ENCODE peak calls at places on chromosomes 11 and 22, in nine cellular contexts. S is GM23338, F is HepG2, N is HCT116, O is A549, D is SK-N-SH, H is K562, V is Panc1, U is GM12878. E is an unnamed sample.

GRCh38 chr22:43206515-43207161 is 19.7 kb upstream of the TTLL12 start:
- DNase-seq in U (no peak), O (no peak), F (no peak), N (no peak), S (no peak), D (no peak), V (no peak), H (no peak), E (no peak)

GRCh38 chr11:75925785-75926164 is 110.8 kb downstream of the UVRAG start:
- DNase-seq in U (no peak), N (no peak), V (no peak), F (no peak), H (no peak), D (no peak), O (no peak), S (no peak), E (no peak)

GRCh38 chr11:76622481-76623094 is 48.0 kb downstream of the LRRC32 start:
- DNase-seq in D (no peak), H (no peak), F (no peak), O (no peak), S (no peak), N (no peak), V (no peak), U (no peak), E (no peak)

GRCh38 chr22:24134090-24134846 is 47.0 kb upstream of the SUSD2 start:
- DNase-seq in N (no peak), O (no peak), V (no peak), F (no peak), S (peak; percentile 34), D (no peak), U (no peak), H (peak; percentile 8), E (no peak)

GRCh38 chr11:105937738-105938137 is 84.3 kb downstream of the MSANTD4 start:
- DNase-seq in S (peak; percentile 44), O (no peak), H (no peak), D (no peak), U (no peak), F (no peak), V (no peak), N (peak; percentile 31), E (no peak)

GRCh38 chr22:29310863-29311339 is 4.5 kb downstream of the GAS2L1 start:
- DNase-seq in S (peak; percentile 82), F (peak; percentile 73), V (no peak), O (peak; percentile 88), D (peak; percentile 86), H (peak; percentile 89), U (no peak), N (peak; percentile 75), E (peak; percentile 86)

GRCh38 chr11:43686207-43686606 is 5.7 kb downstream of the HSD17B12 start:
- DNase-seq in F (no peak), S (no peak), D (no peak), H (no peak), O (no peak), U (no peak), N (no peak), V (no peak), E (no peak)

GRCh38 chr22:39617342-39617741 is 46.8 kb downstream of the CACNA1I start:
- DNase-seq in H (no peak), S (peak; percentile 27), V (no peak), D (peak; percentile 48), U (no peak), F (no peak), O (no peak), N (no peak), E (no peak)

GRCh38 chr22:19117111-19117512 is 5.1 kb downstream of the DGCR2 start:
- DNase-seq in H (no peak), V (no peak), U (no peak), N (no peak), S (no peak), O (no peak), D (no peak), F (no peak), E (no peak)

GRCh38 chr22:35739642-35740041 is 22.0 kb downstream of the APOL5 start:
- DNase-seq in O (peak; percentile 44), U (no peak), F (peak; percentile 18), H (no peak), N (no peak), V (no peak), D (no peak), S (peak; percentile 50), E (no peak)

GRCh38 chr11:20161923-20162322 is 1.6 kb upstream of the DBX1 start:
- DNase-seq in O (no peak), F (no peak), U (no peak), H (no peak), S (peak; percentile 37), V (no peak), N (no peak), D (peak; percentile 43), E (no peak)

GRCh38 chr11:63670738-63671321 is 346 bp downstream of the ATL3 start:
- DNase-seq in H (peak; percentile 56), N (no peak), S (peak; percentile 68), U (no peak), V (no peak), F (no peak), O (peak; percentile 65), D (peak; percentile 84), E (no peak)

GRCh38 chr11:108293229-108293628 is 70.4 kb downstream of the ATM start:
- DNase-seq in N (no peak), D (no peak), O (no peak), S (no peak), H (no peak), V (no peak), F (no peak), U (no peak), E (no peak)

GRCh38 chr11:74822187-74822586 is 73.5 kb downstream of the RNF169 start:
- DNase-seq in H (no peak), N (no peak), V (no peak), D (no peak), F (no peak), O (no peak), U (no peak), S (no peak), E (no peak)

GRCh38 chr11:76805206-76805913 is 22.2 kb downstream of the TSKU start:
- DNase-seq in O (peak; percentile 75), V (no peak), H (peak; percentile 51), S (no peak), F (no peak), N (no peak), D (no peak), U (no peak), E (no peak)

GRCh38 chr22:32916025-32916424 is 114.5 kb downstream of the TIMP3 start:
- DNase-seq in F (no peak), O (no peak), D (no peak), H (no peak), S (no peak), N (no peak), V (no peak), U (no peak), E (no peak)

GRCh38 chr11:73760066-73760679 is 701 bp downstream of the RAB6A start:
- DNase-seq in F (no peak), D (peak; percentile 69), O (peak; percentile 48), H (peak; percentile 56), V (no peak), N (no peak), S (peak; percentile 61), U (no peak), E (no peak)

GRCh38 chr11:120224872-120225371 is 14.1 kb downstream of the OAF start:
- DNase-seq in V (no peak), H (no peak), N (no peak), F (no peak), S (no peak), U (no peak), O (no peak), D (no peak), E (peak; percentile 90)

GRCh38 chr11:75301602-75302345 is 49.7 kb downstream of the ARRB1 start:
- DNase-seq in V (no peak), O (no peak), F (no peak), H (no peak), U (no peak), D (no peak), N (no peak), S (no peak), E (no peak)

GRCh38 chr11:73177380-73178091 is 35.4 kb upstream of the FCHSD2 start:
- DNase-seq in D (no peak), S (no peak), H (no peak), U (no peak), V (no peak), O (no peak), F (peak; percentile 88), N (no peak), E (no peak)

DNA sequence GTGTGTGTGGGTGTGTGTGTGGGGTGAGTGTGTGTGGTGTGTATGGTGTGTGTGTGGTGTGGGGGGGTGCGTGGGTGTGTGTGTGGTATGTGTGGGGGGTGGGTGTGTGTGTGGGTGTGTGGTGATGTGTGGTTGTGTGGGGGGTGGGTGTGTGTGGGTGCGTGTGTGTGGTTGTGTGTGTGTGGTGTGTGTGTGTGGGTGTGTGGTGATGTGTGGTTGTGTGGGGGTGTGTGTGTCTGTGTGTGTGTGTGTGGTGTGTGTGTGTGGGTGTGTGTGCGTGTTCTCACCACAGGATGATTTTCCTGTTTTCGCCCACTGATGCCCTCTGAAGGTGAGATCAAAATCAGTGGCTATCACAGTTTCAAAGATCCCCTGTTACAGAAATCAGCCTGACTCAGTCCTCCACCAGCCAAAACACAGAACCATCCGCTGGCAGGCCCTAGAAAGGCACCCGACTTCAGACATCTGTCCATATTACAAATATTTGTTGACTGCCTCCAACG is 24.7 kb downstream of the CPT1A start:
- DNase-seq in O (no peak), V (no peak), N (no peak), F (no peak), D (no peak), U (no peak), H (no peak), S (no peak), E (no peak)
- TF ChIP-seq REST in O (no peak), V (no peak), N (no peak), F (no peak), D (no peak), U (no peak), H (no peak), S (no peak), E (no peak)

GRCh38 chr11:10456519-10456918 is 1.5 kb downstream of the AMPD3 start:
- DNase-seq in H (peak; percentile 78), V (no peak), F (no peak), U (no peak), S (no peak), D (no peak), O (no peak), N (no peak), E (no peak)
- TF ChIP-seq REST in H (no peak), V (no peak), F (no peak), U (no peak), S (no peak), D (no peak), O (no peak), N (no peak), E (no peak)

DNA sequence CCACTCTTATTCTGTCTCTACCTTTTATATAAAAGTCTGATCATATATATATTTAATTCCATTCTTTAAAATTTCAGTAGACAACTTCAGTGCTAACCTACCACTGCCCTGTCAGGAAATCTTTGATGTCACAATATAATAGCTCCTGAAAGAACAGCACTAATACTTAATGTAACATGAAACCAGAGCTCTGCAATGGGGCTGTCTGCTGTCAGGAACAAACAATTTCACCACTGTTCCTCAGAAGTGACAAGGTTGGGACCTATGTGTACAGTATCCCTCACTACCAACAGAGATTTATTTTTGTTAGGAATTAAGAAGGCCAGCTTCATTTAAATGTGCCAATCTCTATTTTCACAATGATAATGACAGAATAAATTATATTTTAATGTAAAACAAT is 165.5 kb upstream of the C11orf58 start:
- DNase-seq in N (no peak), O (no peak), V (no peak), H (no peak), U (no peak), D (no peak), S (no peak), F (peak; percentile 6), E (no peak)
- TF ChIP-seq REST in N (no peak), O (no peak), V (no peak), H (no peak), U (no peak), D (no peak), S (no peak), F (no peak), E (no peak)

GRCh38 chr22:38481162-38481870 is 13.4 kb downstream of the KDELR3 start:
- DNase-seq in S (no peak), V (no peak), H (no peak), D (no peak), O (no peak), N (no peak), F (no peak), U (no peak), E (no peak)
- TF ChIP-seq REST in S (no peak), V (no peak), H (no peak), D (no peak), O (no peak), N (no peak), F (no peak), U (no peak), E (no peak)

E was measured in HL-60.